ENCODE peak calls at places on chromosomes 13 and 19, in ten cellular contexts. W is GM04504; K is lower lobe of right lung; I is ascending aorta; O is A549; M is mammary epithelial cell; N is non-pigmented ciliary epithelial cell; Q is mesothelial cell of epicardium; G is stimulated activated CD4-positive, alpha-beta T cell treated with anti-CD3 and anti-CD28 coated beads, Interleukin-1b, Interleukin-23, amount 100 ng/mL, for 48 hours; E is cerebellar cortex. U is an unnamed sample.

GRCh38 chr19:55426042-55426441 is 17.1 kb downstream of the SHISA7 start:
- DNase-seq in W (no peak), K (no peak), I (no peak), O (no peak), M (no peak), N (no peak), Q (no peak), G (no peak), E (no peak), U (no peak)

GRCh38 chr19:38068851-38069250 is 155.2 kb downstream of the DPF1 start:
- DNase-seq in W (no peak), K (no peak), I (no peak), O (no peak), M (no peak), N (no peak), Q (no peak), G (no peak), E (no peak), U (no peak)

GRCh38 chr13:35190241-35190640 is 248.2 kb downstream of the NBEA start:
- DNase-seq in W (peak; percentile 54), K (no peak), I (no peak), O (no peak), M (no peak), N (no peak), Q (no peak), G (no peak), E (no peak), U (no peak)

GRCh38 chr19:532578-533484 is 1.3 kb downstream of the CDC34 start:
- DNase-seq in W (peak; percentile 43), K (peak; percentile 78), I (peak; percentile 84), O (peak; percentile 63), M (peak; percentile 57), N (no peak), Q (no peak), G (no peak), E (peak; percentile 86), U (peak; percentile 91)

GRCh38 chr19:39871886-39872866 is 26.0 kb upstream of the FBL start:
- DNase-seq in W (no peak), K (no peak), I (no peak), O (no peak), M (no peak), N (no peak), Q (no peak), G (no peak), E (no peak), U (no peak)

GRCh38 chr19:39916851-39917396 is 17.5 kb downstream of the FCGBP start:
- DNase-seq in W (no peak), K (no peak), I (no peak), O (no peak), M (no peak), N (no peak), Q (no peak), G (no peak), E (no peak), U (no peak)

GRCh38 chr19:51921949-51922348 is 5.3 kb upstream of the ZNF613 start:
- DNase-seq in W (no peak), K (no peak), I (no peak), O (no peak), M (no peak), N (no peak), Q (no peak), G (no peak), E (no peak), U (no peak)

GRCh38 chr13:111011899-111012298 is 97.0 kb upstream of the ANKRD10 start:
- DNase-seq in W (no peak), K (no peak), I (no peak), O (peak; percentile 4), M (no peak), N (no peak), Q (no peak), G (no peak), E (no peak), U (no peak)

GRCh38 chr13:44989941-44990340 is 603 bp downstream of the GPALPP1 start:
- DNase-seq in W (no peak), K (no peak), I (no peak), O (no peak), M (peak; percentile 6), N (no peak), Q (no peak), G (no peak), E (peak; percentile 9), U (peak; percentile 8)

GRCh38 chr19:2462635-2463421 is 6.1 kb upstream of the LMNB2 start:
- DNase-seq in W (peak; percentile 96), K (peak; percentile 88), I (peak; percentile 93), O (peak; percentile 96), M (peak; percentile 92), N (peak; percentile 81), Q (peak; percentile 83), G (no peak), E (peak; percentile 95), U (peak; percentile 87)

GRCh38 chr19:5624154-5624663 is 1.3 kb downstream of the SAFB start:
- DNase-seq in W (no peak), K (peak; percentile 60), I (no peak), O (no peak), M (no peak), N (no peak), Q (peak; percentile 38), G (no peak), E (peak; percentile 31), U (peak; percentile 29)

GRCh38 chr13:27472441-27472840 is 22.1 kb upstream of the MTIF3 start:
- DNase-seq in W (no peak), K (no peak), I (no peak), O (no peak), M (peak; percentile 22), N (no peak), Q (no peak), G (no peak), E (no peak), U (no peak)

GRCh38 chr13:21039097-21039800 is 22.1 kb downstream of the LATS2 start:
- DNase-seq in W (no peak), K (no peak), I (no peak), O (no peak), M (no peak), N (no peak), Q (no peak), G (no peak), E (no peak), U (no peak)

GRCh38 chr13:107023335-107023734 is 455.4 kb upstream of the ARGLU1 start:
- DNase-seq in W (no peak), K (no peak), I (no peak), O (no peak), M (no peak), N (no peak), Q (no peak), G (no peak), E (no peak), U (no peak)